ENCODE peak calls at places on chromosomes 2 and 18, in nine cellular contexts. One of them, this sample, is unnamed.

GRCh38 chr2:11967946-11968465 is 221.6 kb downstream of the LPIN1 start:
- DNase-seq in stimulated activated CD4-positive, alpha-beta T cell treated with anti-CD3 and anti-CD28 coated beads, TNF-alpha, amount 100 ng/mL, for 24 hours: no peak
- DNase-seq in astrocyte: peak
- DNase-seq in activated gamma-delta T cell treated with Interleukin-2 at 50 U/mL for 16 hours: no peak
- DNase-seq in RKO: no peak
- DNase-seq in right cardiac atrium: peak
- DNase-seq in activated CD8-positive, alpha-beta memory T cell treated with anti-CD3 and anti-CD28 coated beads, Interleukin-2, amount 50 U/mL, for 4 hours: no peak
- DNase-seq in RPMI8226: no peak
- DNase-seq in coronary artery: no peak
- DNase-seq in this sample: peak

GRCh38 chr2:119483896-119484718 is 40.2 kb downstream of the SCTR start:
- DNase-seq in activated gamma-delta T cell treated with Interleukin-2 at 50 U/mL for 16 hours: no peak
- DNase-seq in RPMI8226: no peak
- DNase-seq in astrocyte: no peak
- DNase-seq in stimulated activated CD4-positive, alpha-beta T cell treated with anti-CD3 and anti-CD28 coated beads, TNF-alpha, amount 100 ng/mL, for 24 hours: no peak
- DNase-seq in activated CD8-positive, alpha-beta memory T cell treated with anti-CD3 and anti-CD28 coated beads, Interleukin-2, amount 50 U/mL, for 4 hours: no peak
- DNase-seq in RKO: no peak
- DNase-seq in coronary artery: no peak
- DNase-seq in right cardiac atrium: no peak
- DNase-seq in this sample: no peak

GRCh38 chr2:159073256-159073655 is 104.8 kb downstream of the TANC1 start:
- DNase-seq in RKO: no peak
- DNase-seq in activated gamma-delta T cell treated with Interleukin-2 at 50 U/mL for 16 hours: no peak
- DNase-seq in stimulated activated CD4-positive, alpha-beta T cell treated with anti-CD3 and anti-CD28 coated beads, TNF-alpha, amount 100 ng/mL, for 24 hours: no peak
- DNase-seq in activated CD8-positive, alpha-beta memory T cell treated with anti-CD3 and anti-CD28 coated beads, Interleukin-2, amount 50 U/mL, for 4 hours: no peak
- DNase-seq in RPMI8226: no peak
- DNase-seq in astrocyte: peak
- DNase-seq in coronary artery: no peak
- DNase-seq in right cardiac atrium: no peak
- DNase-seq in this sample: peak

GRCh38 chr18:54742654-54743053 is 85.6 kb upstream of the RAB27B start:
- DNase-seq in astrocyte: peak
- DNase-seq in coronary artery: no peak
- DNase-seq in right cardiac atrium: peak
- DNase-seq in stimulated activated CD4-positive, alpha-beta T cell treated with anti-CD3 and anti-CD28 coated beads, TNF-alpha, amount 100 ng/mL, for 24 hours: no peak
- DNase-seq in RPMI8226: no peak
- DNase-seq in RKO: no peak
- DNase-seq in activated gamma-delta T cell treated with Interleukin-2 at 50 U/mL for 16 hours: no peak
- DNase-seq in activated CD8-positive, alpha-beta memory T cell treated with anti-CD3 and anti-CD28 coated beads, Interleukin-2, amount 50 U/mL, for 4 hours: no peak
- DNase-seq in this sample: no peak

GRCh38 chr2:127490283-127490682 is 36.0 kb downstream of the IWS1 start:
- DNase-seq in activated gamma-delta T cell treated with Interleukin-2 at 50 U/mL for 16 hours: no peak
- DNase-seq in RPMI8226: no peak
- DNase-seq in stimulated activated CD4-positive, alpha-beta T cell treated with anti-CD3 and anti-CD28 coated beads, TNF-alpha, amount 100 ng/mL, for 24 hours: no peak
- DNase-seq in RKO: no peak
- DNase-seq in right cardiac atrium: no peak
- DNase-seq in astrocyte: no peak
- DNase-seq in activated CD8-positive, alpha-beta memory T cell treated with anti-CD3 and anti-CD28 coated beads, Interleukin-2, amount 50 U/mL, for 4 hours: no peak
- DNase-seq in coronary artery: no peak
- DNase-seq in this sample: no peak

GRCh38 chr2:236673126-236673822 is 103.6 kb downstream of the ACKR3 start:
- DNase-seq in RPMI8226: no peak
- DNase-seq in right cardiac atrium: no peak
- DNase-seq in RKO: no peak
- DNase-seq in activated CD8-positive, alpha-beta memory T cell treated with anti-CD3 and anti-CD28 coated beads, Interleukin-2, amount 50 U/mL, for 4 hours: no peak
- DNase-seq in coronary artery: peak
- DNase-seq in activated gamma-delta T cell treated with Interleukin-2 at 50 U/mL for 16 hours: no peak
- DNase-seq in astrocyte: no peak
- DNase-seq in stimulated activated CD4-positive, alpha-beta T cell treated with anti-CD3 and anti-CD28 coated beads, TNF-alpha, amount 100 ng/mL, for 24 hours: no peak
- DNase-seq in this sample: no peak

GRCh38 chr2:215716971-215717370 is 281.1 kb upstream of the FN1 start:
- DNase-seq in activated gamma-delta T cell treated with Interleukin-2 at 50 U/mL for 16 hours: no peak
- DNase-seq in astrocyte: no peak
- DNase-seq in coronary artery: no peak
- DNase-seq in stimulated activated CD4-positive, alpha-beta T cell treated with anti-CD3 and anti-CD28 coated beads, TNF-alpha, amount 100 ng/mL, for 24 hours: no peak
- DNase-seq in activated CD8-positive, alpha-beta memory T cell treated with anti-CD3 and anti-CD28 coated beads, Interleukin-2, amount 50 U/mL, for 4 hours: no peak
- DNase-seq in RPMI8226: no peak
- DNase-seq in right cardiac atrium: no peak
- DNase-seq in RKO: no peak
- DNase-seq in this sample: no peak

GRCh38 chr2:196293751-196294486 is 122.5 kb upstream of the STK17B start:
- DNase-seq in astrocyte: peak
- DNase-seq in activated CD8-positive, alpha-beta memory T cell treated with anti-CD3 and anti-CD28 coated beads, Interleukin-2, amount 50 U/mL, for 4 hours: no peak
- DNase-seq in stimulated activated CD4-positive, alpha-beta T cell treated with anti-CD3 and anti-CD28 coated beads, TNF-alpha, amount 100 ng/mL, for 24 hours: no peak
- DNase-seq in RPMI8226: no peak
- DNase-seq in coronary artery: no peak
- DNase-seq in right cardiac atrium: no peak
- DNase-seq in RKO: peak
- DNase-seq in activated gamma-delta T cell treated with Interleukin-2 at 50 U/mL for 16 hours: no peak
- DNase-seq in this sample: no peak

GRCh38 chr18:79484661-79485621 is 89.2 kb downstream of the NFATC1 start:
- DNase-seq in RPMI8226: no peak
- DNase-seq in RKO: no peak
- DNase-seq in stimulated activated CD4-positive, alpha-beta T cell treated with anti-CD3 and anti-CD28 coated beads, TNF-alpha, amount 100 ng/mL, for 24 hours: no peak
- DNase-seq in coronary artery: no peak
- DNase-seq in activated gamma-delta T cell treated with Interleukin-2 at 50 U/mL for 16 hours: no peak
- DNase-seq in right cardiac atrium: peak
- DNase-seq in astrocyte: peak
- DNase-seq in activated CD8-positive, alpha-beta memory T cell treated with anti-CD3 and anti-CD28 coated beads, Interleukin-2, amount 50 U/mL, for 4 hours: peak
- DNase-seq in this sample: no peak

GRCh38 chr2:215277942-215278341 is 33.9 kb upstream of the ATIC start:
- DNase-seq in stimulated activated CD4-positive, alpha-beta T cell treated with anti-CD3 and anti-CD28 coated beads, TNF-alpha, amount 100 ng/mL, for 24 hours: no peak
- DNase-seq in coronary artery: no peak
- DNase-seq in right cardiac atrium: no peak
- DNase-seq in activated gamma-delta T cell treated with Interleukin-2 at 50 U/mL for 16 hours: no peak
- DNase-seq in RPMI8226: no peak
- DNase-seq in activated CD8-positive, alpha-beta memory T cell treated with anti-CD3 and anti-CD28 coated beads, Interleukin-2, amount 50 U/mL, for 4 hours: no peak
- DNase-seq in astrocyte: peak
- DNase-seq in RKO: no peak
- DNase-seq in this sample: peak

GRCh38 chr2:205511221-205511620 is 171.1 kb upstream of the NRP2 start:
- DNase-seq in astrocyte: peak
- DNase-seq in activated CD8-positive, alpha-beta memory T cell treated with anti-CD3 and anti-CD28 coated beads, Interleukin-2, amount 50 U/mL, for 4 hours: no peak
- DNase-seq in RPMI8226: no peak
- DNase-seq in right cardiac atrium: no peak
- DNase-seq in stimulated activated CD4-positive, alpha-beta T cell treated with anti-CD3 and anti-CD28 coated beads, TNF-alpha, amount 100 ng/mL, for 24 hours: no peak
- DNase-seq in activated gamma-delta T cell treated with Interleukin-2 at 50 U/mL for 16 hours: no peak
- DNase-seq in coronary artery: no peak
- DNase-seq in RKO: no peak
- DNase-seq in this sample: no peak

GRCh38 chr2:72985891-72986683 is 68.8 kb downstream of the EMX1 start:
- DNase-seq in coronary artery: no peak
- DNase-seq in astrocyte: no peak
- DNase-seq in activated gamma-delta T cell treated with Interleukin-2 at 50 U/mL for 16 hours: no peak
- DNase-seq in activated CD8-positive, alpha-beta memory T cell treated with anti-CD3 and anti-CD28 coated beads, Interleukin-2, amount 50 U/mL, for 4 hours: no peak
- DNase-seq in RKO: no peak
- DNase-seq in right cardiac atrium: no peak
- DNase-seq in RPMI8226: no peak
- DNase-seq in stimulated activated CD4-positive, alpha-beta T cell treated with anti-CD3 and anti-CD28 coated beads, TNF-alpha, amount 100 ng/mL, for 24 hours: no peak
- DNase-seq in this sample: no peak

GRCh38 chr18:31301201-31301655 is 16.7 kb upstream of the DSG1 start:
- DNase-seq in activated gamma-delta T cell treated with Interleukin-2 at 50 U/mL for 16 hours: no peak
- DNase-seq in activated CD8-positive, alpha-beta memory T cell treated with anti-CD3 and anti-CD28 coated beads, Interleukin-2, amount 50 U/mL, for 4 hours: no peak
- DNase-seq in RKO: no peak
- DNase-seq in astrocyte: peak
- DNase-seq in right cardiac atrium: no peak
- DNase-seq in RPMI8226: no peak
- DNase-seq in coronary artery: no peak
- DNase-seq in stimulated activated CD4-positive, alpha-beta T cell treated with anti-CD3 and anti-CD28 coated beads, TNF-alpha, amount 100 ng/mL, for 24 hours: no peak
- DNase-seq in this sample: peak

GRCh38 chr2:64104944-64105343 is 39.3 kb downstream of the PELI1 start:
- DNase-seq in coronary artery: no peak
- DNase-seq in activated CD8-positive, alpha-beta memory T cell treated with anti-CD3 and anti-CD28 coated beads, Interleukin-2, amount 50 U/mL, for 4 hours: no peak
- DNase-seq in RPMI8226: no peak
- DNase-seq in activated gamma-delta T cell treated with Interleukin-2 at 50 U/mL for 16 hours: no peak
- DNase-seq in RKO: no peak
- DNase-seq in right cardiac atrium: no peak
- DNase-seq in stimulated activated CD4-positive, alpha-beta T cell treated with anti-CD3 and anti-CD28 coated beads, TNF-alpha, amount 100 ng/mL, for 24 hours: no peak
- DNase-seq in astrocyte: peak
- DNase-seq in this sample: no peak

GRCh38 chr2:165475270-165476004 is 5.9 kb downstream of the CSRNP3 start:
- DNase-seq in activated CD8-positive, alpha-beta memory T cell treated with anti-CD3 and anti-CD28 coated beads, Interleukin-2, amount 50 U/mL, for 4 hours: no peak
- DNase-seq in astrocyte: no peak
- DNase-seq in activated gamma-delta T cell treated with Interleukin-2 at 50 U/mL for 16 hours: no peak
- DNase-seq in stimulated activated CD4-positive, alpha-beta T cell treated with anti-CD3 and anti-CD28 coated beads, TNF-alpha, amount 100 ng/mL, for 24 hours: no peak
- DNase-seq in RPMI8226: no peak
- DNase-seq in coronary artery: no peak
- DNase-seq in RKO: no peak
- DNase-seq in right cardiac atrium: no peak
- DNase-seq in this sample: no peak

This sample was measured in cardiac muscle cell.